ENCODE peak calls at places on chromosome 21, in six cellular contexts. M, F, W, L, U and Y are unnamed samples.

GRCh38 chr21:20999567-21000169 is 1.5 kb downstream of the NCAM2 start:
- DNase-seq in U (no peak), F (peak; percentile 49), W (peak; percentile 63), M (peak; percentile 80), L (peak; percentile 23), Y (peak; percentile 66)

GRCh38 chr21:17526771-17527170 is 13.9 kb downstream of the CXADR start:
- DNase-seq in U (no peak), M (no peak), L (no peak), W (no peak), F (no peak), Y (no peak)

GRCh38 chr21:35475006-35475405 is 425.9 kb upstream of the RUNX1 start:
- DNase-seq in W (peak; percentile 66), U (no peak), L (peak; percentile 50), M (peak; percentile 56), F (peak; percentile 51), Y (no peak)

GRCh38 chr21:29640233-29640554 is 299.6 kb downstream of the GRIK1 start:
- DNase-seq in U (no peak), L (no peak), W (no peak), F (no peak), M (no peak), Y (no peak)

GRCh38 chr21:34933609-34934345 is 115.3 kb downstream of the RUNX1 start:
- DNase-seq in F (no peak), W (no peak), M (no peak), U (no peak), L (no peak), Y (no peak)

GRCh38 chr21:41562101-41563000 is 54.4 kb upstream of the TMPRSS2 start:
- DNase-seq in W (peak; percentile 21), M (no peak), F (no peak), U (peak; percentile 83), L (peak; percentile 30), Y (no peak)

GRCh38 chr21:41366522-41367151 is 4.8 kb downstream of the MX2 start:
- DNase-seq in M (peak; percentile 21), W (peak; percentile 94), F (peak; percentile 73), L (peak; percentile 8), U (no peak), Y (peak; percentile 47)

GRCh38 chr21:18144341-18144740 is 100.3 kb upstream of the CHODL start:
- DNase-seq in W (no peak), M (no peak), L (no peak), U (no peak), F (no peak), Y (no peak)

GRCh38 chr21:42312626-42313104 is 2.5 kb downstream of the TFF3 start:
- DNase-seq in W (no peak), F (no peak), M (no peak), L (no peak), U (no peak), Y (no peak)

GRCh38 chr21:27036736-27037301 is 69.9 kb upstream of the ADAMTS5 start:
- DNase-seq in L (no peak), F (peak; percentile 30), W (no peak), U (no peak), M (no peak), Y (no peak)

GRCh38 chr21:15282666-15283065 is 217.9 kb upstream of the NRIP1 start:
- DNase-seq in U (no peak), W (peak; percentile 26), M (peak; percentile 50), F (no peak), L (no peak), Y (peak; percentile 19)

GRCh38 chr21:32131960-32132359 is 146.9 kb downstream of the MIS18A start:
- DNase-seq in U (no peak), M (peak; percentile 33), F (peak; percentile 43), L (no peak), W (peak; percentile 14), Y (peak; percentile 26)

GRCh38 chr21:42731264-42732032 is 78.0 kb downstream of the PDE9A start:
- DNase-seq in F (no peak), U (no peak), M (no peak), L (no peak), W (no peak), Y (no peak)

GRCh38 chr21:32459972-32460371 is 47.5 kb downstream of the EVA1C start:
- DNase-seq in W (peak; percentile 63), L (no peak), U (no peak), F (peak; percentile 26), M (no peak), Y (no peak)

GRCh38 chr21:43907751-43908150 is 42.7 kb downstream of the AGPAT3 start:
- DNase-seq in W (no peak), M (no peak), U (no peak), L (no peak), F (no peak), Y (no peak)

GRCh38 chr21:18499761-18500376 is 96.3 kb upstream of the TMPRSS15 start:
- DNase-seq in M (peak; percentile 52), W (peak; percentile 50), F (peak; percentile 13), U (no peak), L (peak; percentile 0), Y (peak; percentile 65)

GRCh38 chr21:14773777-14774345 is 227.7 kb upstream of the SAMSN1 start:
- DNase-seq in F (no peak), L (no peak), U (no peak), W (peak; percentile 46), M (peak; percentile 36), Y (peak; percentile 19)

GRCh38 chr21:20998886-20999285 is 677 bp downstream of the NCAM2 start:
- DNase-seq in L (no peak), M (peak; percentile 11), W (no peak), U (no peak), F (no peak), Y (no peak)

DNA sequence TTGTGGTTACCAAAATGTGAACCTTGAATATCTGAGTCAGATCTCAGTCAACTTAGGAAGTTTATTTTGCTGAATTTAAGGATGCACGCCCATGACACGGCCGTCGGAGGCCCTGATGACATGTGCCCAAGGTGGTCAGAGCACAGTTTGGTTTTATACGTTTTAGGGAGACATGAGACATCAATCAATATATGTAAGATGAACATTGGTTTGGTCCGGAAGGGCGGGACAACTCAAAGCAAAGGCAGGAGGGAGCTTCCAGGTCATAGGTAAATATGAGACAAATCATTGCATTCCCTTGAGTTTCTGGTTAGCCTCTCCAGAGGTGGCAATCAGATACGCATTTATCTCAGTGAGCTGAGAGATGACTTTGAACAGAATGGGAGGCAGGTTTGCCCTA is 1.0 kb upstream of the PRMT2 start:
- DNase-seq in U (no peak), L (no peak), W (no peak), M (no peak), F (no peak), Y (no peak)
- H3K4me3 ChIP-seq in U (peak overlapping the region; percentile 91), L (peak overlapping the region; percentile 85), W (peak overlapping the region; percentile 71), M (peak overlapping the region; percentile 65), F (no peak overlapping the region), Y (no peak overlapping the region)

GRCh38 chr21:45927032-45927431 is 54.5 kb upstream of the COL6A1 start:
- DNase-seq in W (no peak), F (no peak), L (no peak), U (no peak), M (no peak), Y (no peak)

GRCh38 chr21:45927851-45928850 is 53.4 kb upstream of the COL6A1 start:
- DNase-seq in U (peak; percentile 64), F (no peak), W (no peak), M (no peak), L (no peak), Y (no peak)

GRCh38 chr21:45923146-45923545 is 58.4 kb upstream of the COL6A1 start:
- DNase-seq in F (peak; percentile 75), M (peak; percentile 87), W (peak; percentile 83), U (peak; percentile 65), L (peak; percentile 71), Y (peak; percentile 82)

GRCh38 chr21:45929477-45929876 is 52.1 kb upstream of the COL6A1 start:
- DNase-seq in M (no peak), W (no peak), F (no peak), L (no peak), U (peak; percentile 52), Y (no peak)

DNA sequence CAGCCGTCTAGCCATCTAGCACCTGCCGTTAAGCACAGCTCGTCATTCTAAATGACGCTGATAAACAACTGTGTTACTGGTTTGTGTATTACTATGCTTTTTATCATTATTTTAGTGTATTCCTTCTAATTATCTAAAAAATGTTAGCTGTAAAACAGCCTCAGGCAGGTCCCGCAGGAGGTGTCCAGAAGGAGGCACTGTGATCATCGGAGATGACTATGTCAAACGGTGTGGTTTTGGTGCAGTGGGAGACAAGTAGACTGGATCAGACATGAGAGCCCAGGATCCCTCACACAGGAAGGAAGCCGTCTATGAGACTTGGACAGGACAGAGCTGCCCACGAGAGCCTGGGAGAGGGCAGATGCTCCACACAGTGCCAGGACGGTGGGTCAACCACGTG is 55.3 kb upstream of the COL6A1 start:
- DNase-seq in L (no peak), U (no peak), W (no peak), M (peak; percentile 16), F (no peak), Y (no peak)
- TF ChIP-seq CTCF in L (no peak), U (no peak), W (no peak), M (peak; percentile 28), F (peak; percentile 13), Y (no peak)

DNA sequence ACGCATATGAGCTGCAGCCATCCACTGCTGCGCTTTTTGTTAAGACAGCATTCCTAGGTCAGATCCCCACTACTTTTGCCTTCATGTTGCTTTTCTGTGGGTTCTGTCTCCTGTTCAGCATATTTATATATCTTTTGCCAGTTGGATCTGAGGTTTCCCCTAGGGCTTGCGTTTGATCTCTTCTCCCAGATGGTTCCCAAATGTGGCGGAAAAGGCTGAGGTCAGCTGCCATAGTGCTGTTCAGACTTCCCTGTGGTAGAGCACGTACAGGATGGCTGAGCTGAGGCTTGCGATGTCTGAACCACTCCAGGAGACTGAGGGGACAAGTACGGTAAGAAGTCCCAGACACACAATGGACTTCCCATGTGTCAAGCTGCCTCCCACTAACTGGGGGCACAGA is 39.8 kb downstream of the COL6A1 start:
- DNase-seq in M (no peak), W (no peak), U (no peak), F (no peak), L (no peak), Y (no peak)
- H3K4me3 ChIP-seq in M (no peak overlapping the region), W (no peak overlapping the region), U (no peak overlapping the region), F (no peak overlapping the region), L (no peak overlapping the region), Y (no peak overlapping the region)

GRCh38 chr21:37220981-37221664 is 46.0 kb downstream of the VPS26C start:
- DNase-seq in U (peak; percentile 100), F (peak; percentile 87), L (peak; percentile 94), W (peak; percentile 94), M (peak; percentile 85), Y (peak; percentile 88)
- TF ChIP-seq CTCF in U (peak; percentile 15), F (peak; percentile 45), L (peak; percentile 6), W (peak; percentile 36), M (peak; percentile 57), Y (peak; percentile 36)

GRCh38 chr21:25811186-25811585 is 76.4 kb downstream of the GABPA start:
- DNase-seq in F (no peak), L (no peak), M (no peak), U (no peak), W (no peak), Y (no peak)
- H3K4me3 ChIP-seq in F (no peak overlapping the region), L (no peak overlapping the region), M (no peak overlapping the region), U (no peak overlapping the region), W (no peak overlapping the region), Y (no peak overlapping the region)

GRCh38 chr21:38875694-38876492 is 70.2 kb downstream of the ETS2 start:
- DNase-seq in M (peak; percentile 64), U (no peak), L (no peak), W (peak; percentile 84), F (peak; percentile 57), Y (peak; percentile 56)

GRCh38 chr21:38869196-38869595 is 63.5 kb downstream of the ETS2 start:
- DNase-seq in L (no peak), M (no peak), F (no peak), U (no peak), W (no peak), Y (no peak)

GRCh38 chr21:38869946-38870345 is 64.2 kb downstream of the ETS2 start:
- DNase-seq in F (peak; percentile 71), L (peak; percentile 10), W (peak; percentile 8), U (no peak), M (peak; percentile 11), Y (peak; percentile 59)
- TF ChIP-seq CTCF in F (peak; percentile 46), L (no peak), W (no peak), U (no peak), M (no peak), Y (peak; percentile 7)